ENCODE peak calls at places on chromosomes 6 and 20, in five cellular contexts. Q is stimulated activated CD4-positive, alpha-beta T cell treated with anti-CD3 and anti-CD28 coated beads, Interleukin-4, amount 100 ng/mL, for 24 hours; B is small intestine; Y is sigmoid colon; O is endothelial cell. C is an unnamed sample.

GRCh38 chr6:68975064-68975463 is 340.0 kb downstream of the ADGRB3 start:
- DNase-seq in O (no peak), Y (no peak), B (no peak), Q (no peak), C (no peak)

GRCh38 chr20:38985603-38986170 is 23.5 kb downstream of the DHX35 start:
- DNase-seq in O (no peak), Y (no peak), Q (no peak), B (peak), C (no peak)

GRCh38 chr6:45423111-45423900 is 45.6 kb upstream of the SUPT3H start:
- DNase-seq in Q (peak), O (peak), Y (peak), B (no peak), C (no peak)

GRCh38 chr6:78830810-78831209 is 36.5 kb upstream of the IRAK1BP1 start:
- DNase-seq in Q (no peak), O (no peak), B (peak), Y (no peak), C (no peak)

GRCh38 chr20:61430228-61430624 is 178.2 kb downstream of the CDH4 start:
- DNase-seq in O (no peak), Q (no peak), B (no peak), Y (no peak), C (peak)

GRCh38 chr20:53713328-53714056 is 119.9 kb upstream of the ZNF217 start:
- DNase-seq in O (no peak), Q (no peak), Y (no peak), B (no peak), C (peak)

GRCh38 chr6:144219056-144219685 is 66.0 kb upstream of the UTRN start:
- DNase-seq in B (peak), Q (no peak), O (no peak), Y (no peak), C (no peak)

GRCh38 chr20:16175322-16175721 is 397.9 kb downstream of the KIF16B start:
- DNase-seq in O (no peak), B (no peak), Q (no peak), Y (no peak), C (no peak)

GRCh38 chr20:51022803-51023616 is at the start of gene KCNG1:
- DNase-seq in O (peak), Q (peak), B (peak), Y (peak), C (peak)

GRCh38 chr6:170374571-170375444 is 68.2 kb downstream of the FAM120B start:
- DNase-seq in Y (no peak), B (peak), Q (no peak), O (no peak), C (no peak)

GRCh38 chr20:10978713-10979112 is 304.9 kb upstream of the JAG1 start:
- DNase-seq in B (no peak), O (no peak), Q (no peak), Y (no peak), C (no peak)

GRCh38 chr6:105994522-105995402 is 91.4 kb upstream of the PRDM1 start:
- DNase-seq in O (peak), Q (peak), Y (peak), B (peak), C (no peak)

GRCh38 chr6:27591660-27592059 is 118.8 kb upstream of the ZNF184 start:
- DNase-seq in O (peak), Q (no peak), Y (no peak), B (no peak), C (no peak)

GRCh38 chr6:119544325-119545150 is 195.0 kb upstream of the MAN1A1 start:
- DNase-seq in Y (no peak), O (no peak), Q (no peak), B (no peak), C (no peak)

GRCh38 chr20:46955601-46956556 is 61.2 kb downstream of the EYA2 start:
- DNase-seq in Q (no peak), O (no peak), Y (no peak), B (no peak), C (no peak)

GRCh38 chr6:78967191-78967590 is 99.8 kb downstream of the IRAK1BP1 start:
- DNase-seq in O (no peak), Q (no peak), Y (no peak), B (no peak), C (no peak)